ENCODE peak calls at places on chromosomes 7 and 10, in seven cellular contexts. U is central memory CD4-positive, alpha-beta T cell; M is HS-27A; O is H4; R is RWPE1; V is stimulated activated CD4-positive, alpha-beta T cell treated with anti-CD3 and anti-CD28 coated beads, Interleukin-4, amount 100 ng/mL, for 4 hours; Q is psoas muscle. P is an unnamed sample.

GRCh38 chr7:129343099-129343700 is 91.0 kb upstream of the STRIP2 start:
- DNase-seq in U (peak), M (no peak), O (peak), R (peak), V (no peak), Q (no peak), P (peak)

GRCh38 chr10:72315611-72316385 is 38.9 kb downstream of the DNAJB12 start:
- DNase-seq in U (no peak), M (no peak), O (peak), R (no peak), V (no peak), Q (peak), P (peak)

GRCh38 chr7:8423057-8423456 is 10.4 kb upstream of the NXPH1 start:
- DNase-seq in U (no peak), M (no peak), O (peak), R (no peak), V (no peak), Q (no peak), P (no peak)

GRCh38 chr10:71727429-71728217 is 8.0 kb upstream of the C10orf105 start:
- DNase-seq in U (peak), M (no peak), O (peak), R (peak), V (peak), Q (peak), P (peak)

GRCh38 chr10:1050555-1050954 is 1.6 kb upstream of the IDI1 start:
- DNase-seq in U (peak), M (no peak), O (no peak), R (peak), V (no peak), Q (no peak), P (peak)

GRCh38 chr10:4051011-4051407 is 266.0 kb upstream of the KLF6 start:
- DNase-seq in U (no peak), M (no peak), O (no peak), R (no peak), V (no peak), Q (no peak), P (no peak)

GRCh38 chr10:79053481-79054202 is 15.1 kb upstream of the ZMIZ1 start:
- DNase-seq in U (no peak), M (no peak), O (no peak), R (no peak), V (no peak), Q (peak), P (no peak)

GRCh38 chr10:132138133-132138532 is 48.6 kb upstream of the DPYSL4 start:
- DNase-seq in U (no peak), M (no peak), O (no peak), R (no peak), V (no peak), Q (no peak), P (no peak)

GRCh38 chr7:19203686-19204085 is 58.5 kb upstream of the FERD3L start:
- DNase-seq in U (no peak), M (no peak), O (no peak), R (no peak), V (no peak), Q (no peak), P (no peak)

GRCh38 chr7:159088016-159088865 is 56.4 kb downstream of the VIPR2 start:
- DNase-seq in U (no peak), M (no peak), O (no peak), R (no peak), V (no peak), Q (no peak), P (no peak)

GRCh38 chr7:2687881-2688318 is at the start of gene AMZ1:
- DNase-seq in U (no peak), M (no peak), O (no peak), R (no peak), V (no peak), Q (no peak), P (no peak)

GRCh38 chr10:129192344-129193128 is 274.5 kb upstream of the MGMT start:
- DNase-seq in U (no peak), M (no peak), O (no peak), R (peak), V (no peak), Q (peak), P (no peak)

GRCh38 chr10:14556285-14556956 is 218.3 kb downstream of the FAM107B start:
- DNase-seq in U (peak), M (no peak), O (no peak), R (no peak), V (no peak), Q (no peak), P (no peak)

GRCh38 chr7:149799397-149800168 is 26.2 kb upstream of the ZNF467 start:
- DNase-seq in U (peak), M (no peak), O (peak), R (no peak), V (peak), Q (no peak), P (no peak)

GRCh38 chr10:27504007-27504890 is at the start of gene RAB18:
- DNase-seq in U (peak), M (peak), O (peak), R (peak), V (peak), Q (peak), P (peak)

GRCh38 chr7:99379043-99379577 is 4.6 kb downstream of the ARPC1B start:
- DNase-seq in U (peak), M (no peak), O (peak), R (peak), V (no peak), Q (peak), P (no peak)

GRCh38 chr7:137760111-137760510 is 86.7 kb downstream of the DGKI start:
- DNase-seq in U (no peak), M (no peak), O (no peak), R (no peak), V (no peak), Q (no peak), P (no peak)

GRCh38 chr7:80277434-80278427 is 143.1 kb downstream of the GNAI1 start:
- DNase-seq in U (no peak), M (no peak), O (peak), R (peak), V (no peak), Q (no peak), P (peak)

GRCh38 chr10:116849271-116850057 is at the start of gene ENO4:
- DNase-seq in U (peak), M (no peak), O (peak), R (peak), V (peak), Q (peak), P (peak)

GRCh38 chr10:118500477-118501104 is 94.9 kb downstream of the PRLHR start:
- DNase-seq in U (no peak), M (no peak), O (no peak), R (no peak), V (no peak), Q (no peak), P (no peak)

GRCh38 chr10:84117683-84118394 is 21.5 kb upstream of the GHITM start:
- DNase-seq in U (no peak), M (no peak), O (no peak), R (no peak), V (no peak), Q (no peak), P (no peak)

GRCh38 chr7:97145068-97145467 is 27.6 kb downstream of the SDHAF3 start:
- DNase-seq in U (peak), M (no peak), O (peak), R (peak), V (no peak), Q (no peak), P (no peak)

GRCh38 chr7:91228327-91228726 is 35.9 kb upstream of the FZD1 start:
- DNase-seq in U (no peak), M (no peak), O (no peak), R (no peak), V (no peak), Q (no peak), P (no peak)

GRCh38 chr7:20365486-20365885 is 34.8 kb downstream of the ITGB8 start:
- DNase-seq in U (no peak), M (no peak), O (no peak), R (peak), V (no peak), Q (no peak), P (no peak)

GRCh38 chr7:41758321-41758720 is 55.4 kb upstream of the INHBA start:
- DNase-seq in U (no peak), M (no peak), O (no peak), R (no peak), V (no peak), Q (no peak), P (peak)

GRCh38 chr10:68073631-68074403 is 1.3 kb downstream of the HERC4 start:
- DNase-seq in U (peak), M (no peak), O (no peak), R (no peak), V (no peak), Q (no peak), P (no peak)

GRCh38 chr10:113434950-113435349 is 117.9 kb upstream of the HABP2 start:
- DNase-seq in U (no peak), M (no peak), O (no peak), R (no peak), V (no peak), Q (no peak), P (no peak)

GRCh38 chr7:135964791-135965190 is 12.4 kb downstream of the MTPN start:
- DNase-seq in U (no peak), M (no peak), O (no peak), R (no peak), V (no peak), Q (no peak), P (no peak)

GRCh38 chr10:46546591-46547330 is 9.7 kb downstream of the GPRIN2 start:
- DNase-seq in U (no peak), M (no peak), O (no peak), R (peak), V (no peak), Q (peak), P (no peak)

GRCh38 chr10:70379581-70380176 is 2.7 kb downstream of the LRRC20 start:
- DNase-seq in U (no peak), M (no peak), O (no peak), R (no peak), V (no peak), Q (no peak), P (no peak)

P was measured in PC-9.